ENCODE peak calls at places on chromosome 14, in ten cellular contexts. S is activated gamma-delta T cell treated with anti-CD3 and anti-CD28 coated beads, Interleukin-2, amount 50 U/mL, for 16 hours; L is neuronal stem cell; O is nephron progenitor cell; J is endothelial cell; P is choroid plexus epithelial cell; K is ELR; T is foreskin fibroblast; D is amniotic stem cell; V is stimulated activated CD4-positive, alpha-beta T cell treated with anti-CD3 and anti-CD28 coated beads, Interleukin-15, amount 100 ng/mL, for 1 hour. B is an unnamed sample.

GRCh38 chr14:63605041-63605532 is 36.6 kb downstream of the WDR89 start:
- DNase-seq in S (no peak), L (no peak), O (no peak), J (no peak), P (no peak), K (peak), T (peak), D (no peak), V (no peak), B (no peak)

GRCh38 chr14:74426202-74426582 is at the start of gene SYNDIG1L:
- DNase-seq in S (no peak), L (no peak), O (no peak), J (no peak), P (no peak), K (no peak), T (no peak), D (no peak), V (no peak), B (no peak)

GRCh38 chr14:104827173-104828055 is 26.5 kb downstream of the ZBTB42 start:
- DNase-seq in S (peak), L (peak), O (peak), J (peak), P (peak), K (peak), T (peak), D (no peak), V (peak), B (peak)

GRCh38 chr14:26709019-26709418 is 111.2 kb upstream of the NOVA1 start:
- DNase-seq in S (no peak), L (no peak), O (no peak), J (no peak), P (no peak), K (no peak), T (peak), D (no peak), V (no peak), B (no peak)

GRCh38 chr14:77260631-77261030 is 10.4 kb downstream of the NGB start:
- DNase-seq in S (no peak), L (no peak), O (no peak), J (no peak), P (peak), K (no peak), T (no peak), D (no peak), V (no peak), B (no peak)

GRCh38 chr14:51341338-51341737 is 101.3 kb downstream of the TMX1 start:
- DNase-seq in S (no peak), L (no peak), O (no peak), J (no peak), P (no peak), K (peak), T (peak), D (no peak), V (no peak), B (peak)

GRCh38 chr14:68020999-68021663 is 201.6 kb downstream of the RAD51B start:
- DNase-seq in S (no peak), L (no peak), O (peak), J (no peak), P (no peak), K (no peak), T (no peak), D (no peak), V (no peak), B (no peak)

GRCh38 chr14:101066826-101067508 is 163.4 kb upstream of the RTL1 start:
- DNase-seq in S (no peak), L (no peak), O (no peak), J (no peak), P (no peak), K (no peak), T (no peak), D (no peak), V (no peak), B (no peak)

GRCh38 chr14:50573862-50574261 is 13.9 kb downstream of the ATL1 start:
- DNase-seq in S (no peak), L (no peak), O (no peak), J (no peak), P (no peak), K (no peak), T (no peak), D (no peak), V (no peak), B (no peak)

GRCh38 chr14:39035336-39035735 is 67.7 kb downstream of the SEC23A start:
- DNase-seq in S (no peak), L (no peak), O (no peak), J (no peak), P (no peak), K (no peak), T (no peak), D (no peak), V (no peak), B (no peak)

GRCh38 chr14:91861091-91861490 is 6.2 kb downstream of the TC2N start:
- DNase-seq in S (no peak), L (no peak), O (no peak), J (no peak), P (no peak), K (no peak), T (no peak), D (no peak), V (no peak), B (no peak)

GRCh38 chr14:74661726-74662450 is 49.9 kb upstream of the LTBP2 start:
- DNase-seq in S (no peak), L (no peak), O (no peak), J (no peak), P (no peak), K (no peak), T (no peak), D (no peak), V (no peak), B (no peak)

GRCh38 chr14:97878727-97879126 is 1081.5 kb downstream of the VRK1 start:
- DNase-seq in S (peak), L (no peak), O (no peak), J (no peak), P (no peak), K (no peak), T (peak), D (no peak), V (no peak), B (no peak)

GRCh38 chr14:85531141-85531593 is 1.2 kb downstream of the FLRT2 start:
- DNase-seq in S (no peak), L (peak), O (peak), J (peak), P (peak), K (peak), T (peak), D (no peak), V (no peak), B (no peak)

GRCh38 chr14:23829736-23830474 is 123.7 kb upstream of the DHRS4 start:
- DNase-seq in S (no peak), L (no peak), O (no peak), J (no peak), P (peak), K (peak), T (peak), D (peak), V (no peak), B (peak)

GRCh38 chr14:22052795-22053194 is 379.2 kb upstream of the OR4E1 start:
- DNase-seq in S (no peak), L (no peak), O (no peak), J (no peak), P (no peak), K (no peak), T (no peak), D (no peak), V (no peak), B (no peak)

GRCh38 chr14:106308839-106309389 is 782.5 kb downstream of the TMEM121 start:
- DNase-seq in S (peak), L (no peak), O (peak), J (peak), P (peak), K (peak), T (peak), D (no peak), V (peak), B (peak)

GRCh38 chr14:76267322-76268012 is 108.5 kb upstream of the ESRRB start:
- DNase-seq in S (no peak), L (no peak), O (peak), J (peak), P (peak), K (peak), T (peak), D (no peak), V (peak), B (peak)

GRCh38 chr14:83470466-83470865 is 1936.8 kb upstream of the SEL1L start:
- DNase-seq in S (no peak), L (no peak), O (no peak), J (no peak), P (no peak), K (no peak), T (peak), D (no peak), V (no peak), B (no peak)

GRCh38 chr14:78644824-78645559 is 474.8 kb downstream of the NRXN3 start:
- DNase-seq in S (no peak), L (no peak), O (no peak), J (no peak), P (no peak), K (no peak), T (no peak), D (no peak), V (no peak), B (no peak)

GRCh38 chr14:21352587-21352986 is 31.2 kb downstream of the SUPT16H start:
- DNase-seq in S (no peak), L (no peak), O (no peak), J (no peak), P (no peak), K (no peak), T (no peak), D (no peak), V (no peak), B (no peak)

GRCh38 chr14:101113835-101114725 is 210.6 kb upstream of the RTL1 start:
- DNase-seq in S (no peak), L (no peak), O (no peak), J (no peak), P (no peak), K (no peak), T (no peak), D (no peak), V (no peak), B (no peak)

GRCh38 chr14:56333361-56334279 is 215.4 kb downstream of the PELI2 start:
- DNase-seq in S (no peak), L (no peak), O (no peak), J (no peak), P (peak), K (peak), T (peak), D (peak), V (no peak), B (peak)

GRCh38 chr14:105865904-105866840 is 339.8 kb downstream of the TMEM121 start:
- DNase-seq in S (no peak), L (no peak), O (no peak), J (no peak), P (no peak), K (no peak), T (no peak), D (no peak), V (no peak), B (no peak)

GRCh38 chr14:74882103-74882920 is 596 bp downstream of the DLST start:
- DNase-seq in S (peak), L (peak), O (peak), J (peak), P (peak), K (peak), T (peak), D (peak), V (peak), B (peak)

GRCh38 chr14:21058903-21059302 is 1.3 kb downstream of the RNASE8 start:
- DNase-seq in S (no peak), L (no peak), O (no peak), J (no peak), P (no peak), K (no peak), T (no peak), D (no peak), V (no peak), B (no peak)

B was measured in Calu3.